ENCODE peak calls at places on chromosomes 2 and 18, in four cellular contexts. F is stomach, V is breast epithelium, H is transverse colon. K is an unnamed sample.

GRCh38 chr2:60297296-60298010 is 256.0 kb downstream of the BCL11A start:
- DNase-seq in F (peak), V (no peak), H (peak), K (peak)

GRCh38 chr2:64582774-64583340 is 58.7 kb downstream of the AFTPH start:
- DNase-seq in F (no peak), V (no peak), H (no peak), K (no peak)

GRCh38 chr2:239269173-239269865 is 131.5 kb downstream of the HDAC4 start:
- DNase-seq in F (peak), V (no peak), H (peak), K (no peak)

GRCh38 chr2:98180456-98180855 is 93.5 kb downstream of the VWA3B start:
- DNase-seq in F (no peak), V (no peak), H (no peak), K (no peak)

GRCh38 chr2:234165421-234165820 is 114.9 kb downstream of the SPP2 start:
- DNase-seq in F (no peak), V (no peak), H (no peak), K (no peak)

GRCh38 chr2:235576337-235576910 is 82.6 kb downstream of the AGAP1 start:
- DNase-seq in F (no peak), V (no peak), H (no peak), K (no peak)

GRCh38 chr18:37584952-37585695 is 19.5 kb upstream of the CELF4 start:
- DNase-seq in F (no peak), V (no peak), H (no peak), K (no peak)

GRCh38 chr2:64581018-64581417 is 56.9 kb downstream of the AFTPH start:
- DNase-seq in F (no peak), V (no peak), H (no peak), K (no peak)

GRCh38 chr2:50126845-50127244 is 905.1 kb downstream of the NRXN1 start:
- DNase-seq in F (no peak), V (peak), H (no peak), K (no peak)

DNA sequence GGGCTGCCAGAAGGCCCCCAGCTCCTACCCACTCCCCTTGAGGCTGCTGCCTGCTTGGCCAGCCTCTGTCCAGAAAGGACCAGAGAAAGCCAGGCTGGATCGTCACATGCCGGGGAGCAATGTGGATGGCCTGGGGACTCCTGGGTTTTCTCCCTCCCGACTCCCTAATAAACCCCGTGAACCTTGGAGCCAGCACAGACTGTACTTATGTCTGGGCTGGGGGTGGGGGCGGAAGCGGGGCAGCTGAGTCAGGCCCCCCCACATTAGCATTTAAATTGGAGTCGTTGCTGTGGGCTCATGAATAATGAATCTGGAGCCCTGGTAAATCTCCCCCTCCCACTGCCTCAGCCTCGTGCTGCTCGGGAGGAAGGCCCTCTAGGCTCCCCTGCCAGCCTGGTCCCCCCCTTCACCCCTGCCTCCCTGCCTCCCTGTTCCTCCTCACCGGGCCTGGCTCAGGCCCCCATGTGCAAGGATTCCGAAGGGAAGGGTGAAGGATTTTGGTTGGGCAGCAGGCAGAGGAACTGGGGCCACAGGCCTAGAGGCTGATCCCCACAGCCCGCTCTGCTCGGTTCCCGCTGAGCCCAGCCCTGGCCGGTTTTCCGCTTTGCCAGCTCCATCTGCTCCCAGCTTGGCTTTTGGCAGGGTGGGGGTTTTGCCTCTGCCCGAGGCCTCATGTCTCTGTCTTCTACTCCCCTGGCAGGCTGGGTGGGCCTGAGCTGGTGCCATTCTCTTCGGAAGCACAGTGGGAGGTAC is 7.3 kb upstream of the ASIC4 start:
- DNase-seq in F (no peak), V (no peak), H (no peak), K (peak)
- TF ChIP-seq POLR2AphosphoS5 in F (no peak), V (no peak), H (no peak), K (no peak)

GRCh38 chr2:208983476-208983875 is 440.4 kb upstream of the MAP2 start:
- DNase-seq in F (no peak), V (no peak), H (no peak), K (no peak)

GRCh38 chr2:208980321-208980720 is 443.5 kb upstream of the MAP2 start:
- DNase-seq in F (no peak), V (no peak), H (no peak), K (no peak)

GRCh38 chr2:208977582-208977981 is 446.3 kb upstream of the MAP2 start:
- DNase-seq in F (no peak), V (no peak), H (no peak), K (no peak)

GRCh38 chr2:208982831-208983230 is 441.0 kb upstream of the MAP2 start:
- DNase-seq in F (no peak), V (no peak), H (no peak), K (no peak)

DNA sequence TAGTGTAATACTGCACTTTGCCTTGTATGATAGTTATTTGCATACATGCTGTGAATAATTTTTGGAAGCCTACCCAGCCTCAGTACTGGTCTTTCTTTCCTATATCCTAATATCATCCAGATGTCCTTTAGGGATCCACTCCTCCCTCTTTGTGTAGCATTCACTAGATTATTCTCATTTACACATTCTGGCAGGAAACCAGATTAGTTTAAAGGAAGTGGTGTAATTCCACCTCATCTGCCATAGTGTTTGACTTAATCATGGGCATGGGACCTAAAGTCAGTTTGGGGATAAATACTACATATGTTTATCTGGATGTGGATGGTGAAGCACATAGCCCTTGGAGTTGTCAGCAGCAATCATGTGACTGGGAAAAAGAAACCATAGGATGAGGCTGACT is 444.9 kb upstream of the MAP2 start:
- DNase-seq in F (no peak), V (no peak), H (no peak), K (no peak)
- TF ChIP-seq POLR2AphosphoS5 in F (no peak), V (no peak), H (no peak), K (no peak)

GRCh38 chr2:96159084-96159830 is 14.0 kb upstream of the DUSP2 start:
- DNase-seq in F (no peak), V (no peak), H (no peak), K (no peak)

GRCh38 chr2:96158554-96158940 is 13.3 kb upstream of the DUSP2 start:
- DNase-seq in F (no peak), V (no peak), H (no peak), K (no peak)

GRCh38 chr2:96156011-96156820 is 11.0 kb upstream of the DUSP2 start:
- DNase-seq in F (no peak), V (peak), H (no peak), K (no peak)

GRCh38 chr2:96156926-96157648 is 11.8 kb upstream of the DUSP2 start:
- DNase-seq in F (no peak), V (no peak), H (no peak), K (no peak)

DNA sequence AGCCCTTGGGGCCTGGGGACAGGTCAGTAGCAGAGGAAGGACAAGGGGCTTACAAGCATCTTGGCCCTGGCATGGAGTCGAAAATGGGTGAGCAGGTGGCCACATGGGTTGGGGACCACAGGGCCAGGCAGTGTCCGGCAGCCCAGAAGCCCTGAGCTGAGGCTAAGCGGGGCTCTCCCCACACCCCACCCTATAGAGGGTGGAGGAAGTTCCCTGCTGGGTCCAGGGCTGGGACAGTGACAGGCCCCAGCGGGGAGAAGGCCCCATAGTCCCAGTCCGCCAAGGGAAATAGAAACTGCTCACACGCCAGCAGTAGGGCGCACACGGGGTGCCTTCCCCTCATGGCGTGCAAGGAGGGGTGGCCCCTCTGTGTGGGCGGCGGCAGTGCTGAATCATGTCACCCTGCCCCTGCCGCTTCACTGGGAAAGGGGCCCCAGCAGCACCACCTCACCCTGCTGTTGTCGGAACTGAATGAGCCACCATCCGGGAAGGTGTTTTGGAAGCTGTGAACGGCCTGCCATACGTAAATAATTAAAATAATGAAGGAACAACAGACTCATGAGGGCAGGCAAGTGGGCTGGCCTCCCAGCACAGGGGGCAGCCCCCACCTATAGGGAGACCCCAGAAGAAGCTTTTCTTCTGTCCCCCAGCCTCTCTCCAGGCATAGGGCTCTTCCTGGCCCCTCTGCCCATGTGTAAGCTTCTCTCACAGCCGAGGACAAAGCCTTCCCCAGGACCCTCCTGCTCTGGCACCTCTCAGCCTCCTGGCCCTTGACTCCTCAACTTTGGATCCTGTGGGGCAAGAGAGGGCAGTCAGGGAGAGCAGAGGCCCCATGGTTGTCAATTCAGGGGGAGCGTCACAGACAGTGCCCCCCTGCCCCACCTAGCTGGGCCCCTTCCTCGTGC is 12.7 kb upstream of the DUSP2 start:
- DNase-seq in F (no peak), V (no peak), H (no peak), K (no peak)
- TF ChIP-seq POLR2AphosphoS5 in F (no peak), V (no peak), H (no peak), K (no peak)

GRCh38 chr2:43226558-43226954 is at the start of gene ZFP36L2:
- DNase-seq in F (peak), V (peak), H (peak), K (peak)
- TF ChIP-seq POLR2AphosphoS5 in F (peak), V (peak), H (peak), K (peak)

DNA sequence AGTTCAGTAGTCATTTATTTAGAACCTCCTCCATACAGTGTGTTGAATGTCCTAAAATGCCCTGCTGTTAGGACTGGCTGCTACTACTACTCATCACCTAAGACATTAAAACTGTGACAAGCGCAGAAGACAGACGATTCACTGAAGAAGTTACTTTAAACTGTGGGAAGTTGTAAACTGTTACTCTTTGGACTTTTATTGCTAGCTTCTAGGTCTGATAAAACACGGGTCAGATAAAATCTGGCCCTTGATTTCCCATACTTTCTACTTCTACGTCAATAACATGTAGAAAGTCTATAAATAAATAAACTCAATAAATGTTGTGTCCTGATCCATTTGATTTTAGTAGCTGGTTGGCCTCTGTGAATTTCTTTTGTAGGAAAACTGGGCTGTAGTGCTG is 113.4 kb downstream of the ICA1L start:
- DNase-seq in F (no peak), V (no peak), H (no peak), K (no peak)
- TF ChIP-seq POLR2AphosphoS5 in F (no peak), V (no peak), H (no peak), K (no peak)

GRCh38 chr2:28750316-28751101 is 1.1 kb upstream of the PPP1CB start:
- DNase-seq in F (no peak), V (no peak), H (peak), K (peak)

GRCh38 chr2:28751102-28751955 is at the start of gene PPP1CB:
- DNase-seq in F (peak), V (peak), H (peak), K (peak)

GRCh38 chr2:28752608-28752984 is 966 bp downstream of the PPP1CB start:
- DNase-seq in F (no peak), V (no peak), H (no peak), K (no peak)

GRCh38 chr2:28753043-28753683 is 1.5 kb downstream of the PPP1CB start:
- DNase-seq in F (peak), V (peak), H (peak), K (peak)

GRCh38 chr2:28751956-28752607 is 452 bp downstream of the PPP1CB start:
- DNase-seq in F (peak), V (no peak), H (no peak), K (no peak)
- TF ChIP-seq POLR2AphosphoS5 in F (no peak), V (no peak), H (no peak), K (peak)

K was measured in upper lobe of left lung.